ENCODE peak calls at places on chromosomes 1 and 21, in four cellular contexts. G is midbrain; C is stimulated activated CD4-positive, alpha-beta T cell treated with anti-CD3 and anti-CD28 coated beads, Interleukin-15, amount 100 ng/mL, for 1 hour; I is MM.1S. D is an unnamed sample.

GRCh38 chr1:110888049-110888448 is 15.1 kb downstream of the CD53 start:
- DNase-seq in G (no peak), C (no peak), I (no peak), D (peak)

GRCh38 chr21:27225142-27225541 is 258.3 kb upstream of the ADAMTS5 start:
- DNase-seq in G (no peak), C (no peak), I (no peak), D (no peak)

GRCh38 chr1:152398812-152399698 is 15.0 kb downstream of the CRNN start:
- DNase-seq in G (no peak), C (no peak), I (peak), D (peak)

GRCh38 chr1:150558761-150559626 is 9.8 kb downstream of the ADAMTSL4 start:
- DNase-seq in G (peak), C (no peak), I (no peak), D (no peak)

GRCh38 chr1:94721240-94721639 is 98.9 kb upstream of the SLC44A3 start:
- DNase-seq in G (no peak), C (no peak), I (no peak), D (no peak)

GRCh38 chr21:31161157-31161556 is 122.9 kb upstream of the KRTAP19-8 start:
- DNase-seq in G (peak), C (no peak), I (no peak), D (no peak)

GRCh38 chr1:219416598-219417238 is 196.2 kb downstream of the ZC3H11B start:
- DNase-seq in G (peak), C (no peak), I (peak), D (peak)

GRCh38 chr1:47545912-47546483 is 108.2 kb downstream of the FOXD2 start:
- DNase-seq in G (no peak), C (no peak), I (no peak), D (no peak)

GRCh38 chr1:3557366-3557765 is 53.9 kb downstream of the MEGF6 start:
- DNase-seq in G (no peak), C (no peak), I (no peak), D (no peak)

GRCh38 chr1:165603810-165604209 is 27.2 kb upstream of the MGST3 start:
- DNase-seq in G (no peak), C (no peak), I (no peak), D (no peak)

GRCh38 chr1:229381234-229381633 is 38.4 kb upstream of the CCSAP start:
- DNase-seq in G (no peak), C (no peak), I (no peak), D (no peak)

GRCh38 chr21:35963920-35964451 is 96.3 kb downstream of the SETD4 start:
- DNase-seq in G (no peak), C (no peak), I (no peak), D (no peak)

GRCh38 chr1:85146972-85147359 is 53.9 kb downstream of the SYDE2 start:
- DNase-seq in G (no peak), C (no peak), I (peak), D (no peak)

GRCh38 chr1:26694597-26695416 is 1.0 kb upstream of the ARID1A start:
- DNase-seq in G (no peak), C (no peak), I (peak), D (peak)

GRCh38 chr1:5873556-5873955 is 118.7 kb downstream of the NPHP4 start:
- DNase-seq in G (no peak), C (no peak), I (no peak), D (no peak)

GRCh38 chr1:30812093-30812492 is 54.5 kb upstream of the LAPTM5 start:
- DNase-seq in G (no peak), C (no peak), I (no peak), D (no peak)

GRCh38 chr1:151444791-151445177 is 14.5 kb downstream of the POGZ start:
- DNase-seq in G (no peak), C (no peak), I (no peak), D (no peak)

GRCh38 chr21:19031956-19032355 is 628.4 kb upstream of the TMPRSS15 start:
- DNase-seq in G (no peak), C (no peak), I (no peak), D (no peak)

GRCh38 chr1:2540816-2541492 is 10.9 kb upstream of the HES5 start:
- DNase-seq in G (no peak), C (no peak), I (no peak), D (no peak)